ENCODE peak calls at places on chromosomes 4 and X, in eight cellular contexts. One of them, this sample, is unnamed.

GRCh38 chr4:76485450-76485849 is 50.4 kb downstream of the SHROOM3 start:
- DNase-seq in stimulated activated CD4-positive, alpha-beta T cell treated with anti-CD3 and anti-CD28 coated beads, Interleukin-4, amount 100 ng/mL, for 48 hours: no peak
- DNase-seq in NCI-H510A treated with DMSO at 0.1 percent for 48 hours: peak
- DNase-seq in hepatic stellate cell: no peak
- DNase-seq in HS-5: no peak
- DNase-seq in B cell: no peak
- DNase-seq in kidney epithelial cell: peak
- DNase-seq in NCI-H1694 treated with DMSO at 0.1 percent for 48 hours: no peak
- DNase-seq in this sample: no peak

GRCh38 chr4:117796677-117797076 is 237.6 kb upstream of the NDST3 start:
- DNase-seq in NCI-H1694 treated with DMSO at 0.1 percent for 48 hours: no peak
- DNase-seq in HS-5: no peak
- DNase-seq in stimulated activated CD4-positive, alpha-beta T cell treated with anti-CD3 and anti-CD28 coated beads, Interleukin-4, amount 100 ng/mL, for 48 hours: no peak
- DNase-seq in B cell: no peak
- DNase-seq in NCI-H510A treated with DMSO at 0.1 percent for 48 hours: no peak
- DNase-seq in kidney epithelial cell: no peak
- DNase-seq in hepatic stellate cell: no peak
- DNase-seq in this sample: no peak

GRCh38 chrX:7346021-7346420 is 198.1 kb upstream of the PUDP start:
- DNase-seq in stimulated activated CD4-positive, alpha-beta T cell treated with anti-CD3 and anti-CD28 coated beads, Interleukin-4, amount 100 ng/mL, for 48 hours: no peak
- DNase-seq in B cell: no peak
- DNase-seq in HS-5: no peak
- DNase-seq in NCI-H510A treated with DMSO at 0.1 percent for 48 hours: no peak
- DNase-seq in hepatic stellate cell: peak
- DNase-seq in kidney epithelial cell: no peak
- DNase-seq in NCI-H1694 treated with DMSO at 0.1 percent for 48 hours: no peak
- DNase-seq in this sample: no peak

GRCh38 chr4:95537181-95537580 is 11.6 kb downstream of the UNC5C start:
- DNase-seq in HS-5: no peak
- DNase-seq in kidney epithelial cell: no peak
- DNase-seq in NCI-H510A treated with DMSO at 0.1 percent for 48 hours: no peak
- DNase-seq in NCI-H1694 treated with DMSO at 0.1 percent for 48 hours: no peak
- DNase-seq in hepatic stellate cell: no peak
- DNase-seq in stimulated activated CD4-positive, alpha-beta T cell treated with anti-CD3 and anti-CD28 coated beads, Interleukin-4, amount 100 ng/mL, for 48 hours: no peak
- DNase-seq in B cell: no peak
- DNase-seq in this sample: no peak

GRCh38 chr4:89939994-89940393 is 45.3 kb downstream of the MMRN1 start:
- DNase-seq in NCI-H510A treated with DMSO at 0.1 percent for 48 hours: peak
- DNase-seq in hepatic stellate cell: no peak
- DNase-seq in NCI-H1694 treated with DMSO at 0.1 percent for 48 hours: peak
- DNase-seq in HS-5: no peak
- DNase-seq in stimulated activated CD4-positive, alpha-beta T cell treated with anti-CD3 and anti-CD28 coated beads, Interleukin-4, amount 100 ng/mL, for 48 hours: no peak
- DNase-seq in B cell: no peak
- DNase-seq in kidney epithelial cell: no peak
- DNase-seq in this sample: peak

GRCh38 chrX:69097451-69098236 is 67.6 kb downstream of the PJA1 start:
- DNase-seq in hepatic stellate cell: no peak
- DNase-seq in kidney epithelial cell: no peak
- DNase-seq in HS-5: no peak
- DNase-seq in stimulated activated CD4-positive, alpha-beta T cell treated with anti-CD3 and anti-CD28 coated beads, Interleukin-4, amount 100 ng/mL, for 48 hours: no peak
- DNase-seq in NCI-H1694 treated with DMSO at 0.1 percent for 48 hours: no peak
- DNase-seq in B cell: no peak
- DNase-seq in NCI-H510A treated with DMSO at 0.1 percent for 48 hours: no peak
- DNase-seq in this sample: no peak

GRCh38 chrX:108064001-108064400 is 19.1 kb downstream of the VSIG1 start:
- DNase-seq in stimulated activated CD4-positive, alpha-beta T cell treated with anti-CD3 and anti-CD28 coated beads, Interleukin-4, amount 100 ng/mL, for 48 hours: no peak
- DNase-seq in hepatic stellate cell: no peak
- DNase-seq in HS-5: no peak
- DNase-seq in NCI-H1694 treated with DMSO at 0.1 percent for 48 hours: no peak
- DNase-seq in B cell: no peak
- DNase-seq in kidney epithelial cell: no peak
- DNase-seq in NCI-H510A treated with DMSO at 0.1 percent for 48 hours: no peak
- DNase-seq in this sample: no peak

GRCh38 chrX:105975382-105975781 is 63.1 kb downstream of the SERPINA7 start:
- DNase-seq in kidney epithelial cell: no peak
- DNase-seq in NCI-H510A treated with DMSO at 0.1 percent for 48 hours: peak
- DNase-seq in B cell: no peak
- DNase-seq in NCI-H1694 treated with DMSO at 0.1 percent for 48 hours: no peak
- DNase-seq in stimulated activated CD4-positive, alpha-beta T cell treated with anti-CD3 and anti-CD28 coated beads, Interleukin-4, amount 100 ng/mL, for 48 hours: no peak
- DNase-seq in HS-5: no peak
- DNase-seq in hepatic stellate cell: no peak
- DNase-seq in this sample: no peak

GRCh38 chr4:153755186-153755585 is 4.6 kb downstream of the RNF175 start:
- DNase-seq in hepatic stellate cell: no peak
- DNase-seq in stimulated activated CD4-positive, alpha-beta T cell treated with anti-CD3 and anti-CD28 coated beads, Interleukin-4, amount 100 ng/mL, for 48 hours: no peak
- DNase-seq in NCI-H510A treated with DMSO at 0.1 percent for 48 hours: no peak
- DNase-seq in B cell: no peak
- DNase-seq in NCI-H1694 treated with DMSO at 0.1 percent for 48 hours: no peak
- DNase-seq in kidney epithelial cell: no peak
- DNase-seq in HS-5: no peak
- DNase-seq in this sample: no peak

GRCh38 chr4:123284166-123284565 is 112.4 kb upstream of the SPRY1 start:
- DNase-seq in NCI-H510A treated with DMSO at 0.1 percent for 48 hours: no peak
- DNase-seq in B cell: no peak
- DNase-seq in HS-5: no peak
- DNase-seq in hepatic stellate cell: no peak
- DNase-seq in stimulated activated CD4-positive, alpha-beta T cell treated with anti-CD3 and anti-CD28 coated beads, Interleukin-4, amount 100 ng/mL, for 48 hours: no peak
- DNase-seq in NCI-H1694 treated with DMSO at 0.1 percent for 48 hours: no peak
- DNase-seq in kidney epithelial cell: no peak
- DNase-seq in this sample: no peak

GRCh38 chrX:49760288-49760885 is 64.6 kb upstream of the PAGE1 start:
- DNase-seq in stimulated activated CD4-positive, alpha-beta T cell treated with anti-CD3 and anti-CD28 coated beads, Interleukin-4, amount 100 ng/mL, for 48 hours: no peak
- DNase-seq in kidney epithelial cell: no peak
- DNase-seq in NCI-H1694 treated with DMSO at 0.1 percent for 48 hours: no peak
- DNase-seq in NCI-H510A treated with DMSO at 0.1 percent for 48 hours: no peak
- DNase-seq in B cell: no peak
- DNase-seq in hepatic stellate cell: no peak
- DNase-seq in HS-5: no peak
- DNase-seq in this sample: no peak

GRCh38 chr4:109648266-109648996 is 54.8 kb downstream of the CASP6 start:
- DNase-seq in hepatic stellate cell: no peak
- DNase-seq in kidney epithelial cell: no peak
- DNase-seq in HS-5: no peak
- DNase-seq in NCI-H1694 treated with DMSO at 0.1 percent for 48 hours: no peak
- DNase-seq in NCI-H510A treated with DMSO at 0.1 percent for 48 hours: no peak
- DNase-seq in stimulated activated CD4-positive, alpha-beta T cell treated with anti-CD3 and anti-CD28 coated beads, Interleukin-4, amount 100 ng/mL, for 48 hours: no peak
- DNase-seq in B cell: no peak
- DNase-seq in this sample: no peak

GRCh38 chr4:175509320-175509719 is 302.7 kb downstream of the GPM6A start:
- DNase-seq in B cell: no peak
- DNase-seq in NCI-H510A treated with DMSO at 0.1 percent for 48 hours: no peak
- DNase-seq in hepatic stellate cell: no peak
- DNase-seq in stimulated activated CD4-positive, alpha-beta T cell treated with anti-CD3 and anti-CD28 coated beads, Interleukin-4, amount 100 ng/mL, for 48 hours: no peak
- DNase-seq in kidney epithelial cell: no peak
- DNase-seq in HS-5: no peak
- DNase-seq in NCI-H1694 treated with DMSO at 0.1 percent for 48 hours: peak
- DNase-seq in this sample: peak

GRCh38 chr4:119209077-119209476 is 3.4 kb upstream of the USP53 start:
- DNase-seq in B cell: no peak
- DNase-seq in NCI-H510A treated with DMSO at 0.1 percent for 48 hours: no peak
- DNase-seq in kidney epithelial cell: peak
- DNase-seq in stimulated activated CD4-positive, alpha-beta T cell treated with anti-CD3 and anti-CD28 coated beads, Interleukin-4, amount 100 ng/mL, for 48 hours: peak
- DNase-seq in HS-5: peak
- DNase-seq in NCI-H1694 treated with DMSO at 0.1 percent for 48 hours: no peak
- DNase-seq in hepatic stellate cell: peak
- DNase-seq in this sample: no peak

GRCh38 chr4:32499176-32499575 is 1779.0 kb downstream of the PCDH7 start:
- DNase-seq in NCI-H1694 treated with DMSO at 0.1 percent for 48 hours: no peak
- DNase-seq in B cell: no peak
- DNase-seq in kidney epithelial cell: peak
- DNase-seq in stimulated activated CD4-positive, alpha-beta T cell treated with anti-CD3 and anti-CD28 coated beads, Interleukin-4, amount 100 ng/mL, for 48 hours: no peak
- DNase-seq in HS-5: peak
- DNase-seq in NCI-H510A treated with DMSO at 0.1 percent for 48 hours: no peak
- DNase-seq in hepatic stellate cell: no peak
- DNase-seq in this sample: no peak

GRCh38 chr4:6001965-6002833 is 16.0 kb downstream of the C4orf50 start:
- DNase-seq in kidney epithelial cell: no peak
- DNase-seq in NCI-H1694 treated with DMSO at 0.1 percent for 48 hours: no peak
- DNase-seq in NCI-H510A treated with DMSO at 0.1 percent for 48 hours: no peak
- DNase-seq in B cell: no peak
- DNase-seq in hepatic stellate cell: no peak
- DNase-seq in stimulated activated CD4-positive, alpha-beta T cell treated with anti-CD3 and anti-CD28 coated beads, Interleukin-4, amount 100 ng/mL, for 48 hours: no peak
- DNase-seq in HS-5: no peak
- DNase-seq in this sample: no peak

GRCh38 chr4:105710012-105710600 is 1.5 kb downstream of the GSTCD start:
- DNase-seq in stimulated activated CD4-positive, alpha-beta T cell treated with anti-CD3 and anti-CD28 coated beads, Interleukin-4, amount 100 ng/mL, for 48 hours: no peak
- DNase-seq in NCI-H1694 treated with DMSO at 0.1 percent for 48 hours: no peak
- DNase-seq in HS-5: no peak
- DNase-seq in NCI-H510A treated with DMSO at 0.1 percent for 48 hours: no peak
- DNase-seq in B cell: no peak
- DNase-seq in hepatic stellate cell: no peak
- DNase-seq in kidney epithelial cell: no peak
- DNase-seq in this sample: no peak

GRCh38 chr4:109207060-109207459 is 95.4 kb downstream of the COL25A1 start:
- DNase-seq in NCI-H1694 treated with DMSO at 0.1 percent for 48 hours: no peak
- DNase-seq in stimulated activated CD4-positive, alpha-beta T cell treated with anti-CD3 and anti-CD28 coated beads, Interleukin-4, amount 100 ng/mL, for 48 hours: no peak
- DNase-seq in HS-5: peak
- DNase-seq in B cell: no peak
- DNase-seq in NCI-H510A treated with DMSO at 0.1 percent for 48 hours: no peak
- DNase-seq in kidney epithelial cell: peak
- DNase-seq in hepatic stellate cell: no peak
- DNase-seq in this sample: peak

GRCh38 chr4:84531689-84532088 is 32.6 kb upstream of the NKX6-1 start:
- DNase-seq in B cell: no peak
- DNase-seq in HS-5: no peak
- DNase-seq in kidney epithelial cell: no peak
- DNase-seq in NCI-H1694 treated with DMSO at 0.1 percent for 48 hours: no peak
- DNase-seq in hepatic stellate cell: no peak
- DNase-seq in NCI-H510A treated with DMSO at 0.1 percent for 48 hours: no peak
- DNase-seq in stimulated activated CD4-positive, alpha-beta T cell treated with anti-CD3 and anti-CD28 coated beads, Interleukin-4, amount 100 ng/mL, for 48 hours: no peak
- DNase-seq in this sample: no peak

GRCh38 chr4:41360911-41361830 is 104.4 kb downstream of the UCHL1 start:
- DNase-seq in B cell: no peak
- DNase-seq in NCI-H510A treated with DMSO at 0.1 percent for 48 hours: peak
- DNase-seq in kidney epithelial cell: no peak
- DNase-seq in hepatic stellate cell: peak
- DNase-seq in NCI-H1694 treated with DMSO at 0.1 percent for 48 hours: peak
- DNase-seq in HS-5: no peak
- DNase-seq in stimulated activated CD4-positive, alpha-beta T cell treated with anti-CD3 and anti-CD28 coated beads, Interleukin-4, amount 100 ng/mL, for 48 hours: no peak
- DNase-seq in this sample: peak

GRCh38 chr4:4880492-4880891 is 21.0 kb downstream of the MSX1 start:
- DNase-seq in HS-5: no peak
- DNase-seq in NCI-H1694 treated with DMSO at 0.1 percent for 48 hours: no peak
- DNase-seq in hepatic stellate cell: no peak
- DNase-seq in B cell: no peak
- DNase-seq in stimulated activated CD4-positive, alpha-beta T cell treated with anti-CD3 and anti-CD28 coated beads, Interleukin-4, amount 100 ng/mL, for 48 hours: no peak
- DNase-seq in NCI-H510A treated with DMSO at 0.1 percent for 48 hours: no peak
- DNase-seq in kidney epithelial cell: no peak
- DNase-seq in this sample: no peak

GRCh38 chr4:6476893-6477292 is 4.5 kb upstream of the PPP2R2C start:
- DNase-seq in stimulated activated CD4-positive, alpha-beta T cell treated with anti-CD3 and anti-CD28 coated beads, Interleukin-4, amount 100 ng/mL, for 48 hours: no peak
- DNase-seq in B cell: no peak
- DNase-seq in NCI-H1694 treated with DMSO at 0.1 percent for 48 hours: no peak
- DNase-seq in NCI-H510A treated with DMSO at 0.1 percent for 48 hours: no peak
- DNase-seq in kidney epithelial cell: no peak
- DNase-seq in HS-5: no peak
- DNase-seq in hepatic stellate cell: no peak
- DNase-seq in this sample: no peak

GRCh38 chrX:2587146-2587545 is 86.4 kb upstream of the DHRSX start:
- DNase-seq in NCI-H510A treated with DMSO at 0.1 percent for 48 hours: no peak
- DNase-seq in kidney epithelial cell: no peak
- DNase-seq in hepatic stellate cell: no peak
- DNase-seq in B cell: no peak
- DNase-seq in stimulated activated CD4-positive, alpha-beta T cell treated with anti-CD3 and anti-CD28 coated beads, Interleukin-4, amount 100 ng/mL, for 48 hours: no peak
- DNase-seq in NCI-H1694 treated with DMSO at 0.1 percent for 48 hours: no peak
- DNase-seq in HS-5: no peak
- DNase-seq in this sample: no peak

GRCh38 chrX:74286950-74287349 is 17.0 kb upstream of the ZCCHC13 start:
- DNase-seq in kidney epithelial cell: no peak
- DNase-seq in B cell: no peak
- DNase-seq in hepatic stellate cell: no peak
- DNase-seq in NCI-H1694 treated with DMSO at 0.1 percent for 48 hours: no peak
- DNase-seq in HS-5: no peak
- DNase-seq in stimulated activated CD4-positive, alpha-beta T cell treated with anti-CD3 and anti-CD28 coated beads, Interleukin-4, amount 100 ng/mL, for 48 hours: no peak
- DNase-seq in NCI-H510A treated with DMSO at 0.1 percent for 48 hours: no peak
- DNase-seq in this sample: no peak